ENCODE peak calls at places on chromosomes 6 and 20, in five cellular contexts. R is fibroblast of lung, L is GM23338, G is psoas muscle, J is astrocyte. A is an unnamed sample.
A peak's percentile ranks its signal among the peaks of the same experiment; 100 is the strongest.

GRCh38 chr6:7249391-7249790 is 63.6 kb downstream of the SSR1 start:
- DNase-seq in R (no peak), L (no peak), G (no peak), J (peak; percentile 22), A (no peak)

GRCh38 chr6:7311171-7311570 is 1.8 kb downstream of the SSR1 start:
- DNase-seq in R (peak; percentile 21), L (no peak), G (no peak), J (no peak), A (no peak)

GRCh38 chr6:21367148-21367547 is 226.4 kb upstream of the SOX4 start:
- DNase-seq in R (no peak), L (no peak), G (no peak), J (no peak), A (no peak)

GRCh38 chr6:16544006-16544405 is 217.3 kb downstream of the ATXN1 start:
- DNase-seq in R (peak; percentile 43), L (peak; percentile 52), G (peak; percentile 59), J (peak; percentile 36), A (no peak)

GRCh38 chr6:39225543-39225942 is 3.7 kb downstream of the KCNK5 start:
- DNase-seq in R (no peak), L (no peak), G (no peak), J (no peak), A (no peak)

GRCh38 chr6:118309337-118310093 is 238.6 kb upstream of the PLN start:
- DNase-seq in R (no peak), L (no peak), G (no peak), J (no peak), A (no peak)

GRCh38 chr20:58342104-58342945 is 32.8 kb downstream of the RAB22A start:
- DNase-seq in R (peak; percentile 19), L (no peak), G (no peak), J (peak; percentile 71), A (no peak)

GRCh38 chr6:46172176-46172575 is 1.4 kb upstream of the ENPP5 start:
- DNase-seq in R (no peak), L (no peak), G (no peak), J (no peak), A (no peak)

GRCh38 chr20:24721891-24722530 is 227.1 kb upstream of the CST7 start:
- DNase-seq in R (no peak), L (no peak), G (no peak), J (no peak), A (no peak)

GRCh38 chr20:48538058-48538825 is 289.6 kb downstream of the PREX1 start:
- DNase-seq in R (no peak), L (peak; percentile 59), G (no peak), J (peak; percentile 96), A (no peak)

GRCh38 chr6:111680013-111680712 is 74.5 kb upstream of the TRAF3IP2 start:
- DNase-seq in R (no peak), L (no peak), G (no peak), J (no peak), A (no peak)

GRCh38 chr6:111679126-111679525 is 73.4 kb upstream of the TRAF3IP2 start:
- DNase-seq in R (no peak), L (no peak), G (no peak), J (no peak), A (no peak)

GRCh38 chr6:111676383-111676782 is 70.7 kb upstream of the TRAF3IP2 start:
- DNase-seq in R (no peak), L (no peak), G (no peak), J (no peak), A (no peak)

GRCh38 chr6:111674882-111675281 is 69.2 kb upstream of the TRAF3IP2 start:
- DNase-seq in R (no peak), L (no peak), G (no peak), J (no peak), A (no peak)

GRCh38 chr6:111677186-111677990 is 71.7 kb upstream of the TRAF3IP2 start:
- DNase-seq in R (no peak), L (no peak), G (no peak), J (no peak), A (no peak)
- H3K27ac ChIP-seq in R (no peak overlapping the region), L (no peak overlapping the region), G (no peak overlapping the region), J (no peak overlapping the region), A (no peak overlapping the region)

DNA sequence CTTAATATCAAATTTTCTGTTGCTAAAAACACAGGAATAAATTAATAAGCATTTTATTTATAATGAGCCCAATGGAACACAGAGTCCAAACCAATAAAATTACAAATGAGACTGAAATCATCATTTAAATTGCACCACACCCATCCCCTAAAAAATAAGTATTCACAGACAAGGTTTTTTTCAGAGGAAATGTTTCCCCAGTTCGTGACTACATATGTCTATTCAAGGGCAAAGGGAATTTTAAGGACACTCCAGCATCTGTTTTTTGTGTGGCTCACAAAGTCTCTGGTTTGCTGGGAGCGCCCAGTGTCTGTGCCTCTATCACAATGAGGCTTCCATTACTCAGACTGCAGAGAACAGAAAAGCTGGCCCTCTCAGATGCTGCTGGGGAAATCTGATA is 16.1 kb downstream of the TBX18 start:
- DNase-seq in R (no peak), L (no peak), G (no peak), J (no peak), A (no peak)
- H3K27ac ChIP-seq in R (no peak overlapping the region), L (no peak overlapping the region), G (no peak overlapping the region), J (no peak overlapping the region), A (no peak overlapping the region)

DNA sequence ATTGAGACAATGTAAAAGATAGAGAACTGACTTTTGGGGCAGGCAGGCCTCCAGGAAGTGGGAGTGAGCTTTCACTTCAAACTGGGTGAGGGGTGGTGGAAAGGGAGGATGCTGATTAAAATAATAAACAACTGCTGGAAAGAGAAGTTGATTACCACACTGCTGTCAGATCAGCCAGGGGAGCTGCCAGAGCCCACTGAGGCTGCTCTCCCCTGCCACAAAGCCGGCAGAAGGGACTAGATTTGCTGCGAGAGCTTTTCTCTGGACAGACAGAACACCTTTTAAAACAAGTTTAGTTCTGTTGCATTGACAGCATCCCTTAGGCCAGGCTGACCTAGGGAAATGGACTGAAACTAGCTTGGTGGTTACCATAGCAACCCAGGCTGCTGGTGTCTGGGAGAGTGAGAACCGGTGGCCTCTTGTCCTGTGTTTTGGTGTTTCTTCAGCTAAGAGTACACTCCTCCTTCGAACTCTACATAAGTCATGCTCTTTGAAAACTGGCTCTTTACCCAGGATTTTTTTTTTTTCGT is 374.1 kb downstream of the UTRN start:
- DNase-seq in R (peak; percentile 87), L (peak; percentile 83), G (no peak), J (peak; percentile 35), A (peak; percentile 6)
- H3K27ac ChIP-seq in R (peak overlapping the region; percentile 27), L (peak overlapping the region; percentile 23), G (no peak overlapping the region), J (no peak overlapping the region), A (no peak overlapping the region)

GRCh38 chr6:151014404-151015150 is 149.1 kb downstream of the MTHFD1L start:
- DNase-seq in R (peak; percentile 80), L (peak; percentile 84), G (peak; percentile 74), J (no peak), A (peak; percentile 77)
- H3K27ac ChIP-seq in R (no peak overlapping the region), L (no peak overlapping the region), G (no peak overlapping the region), J (peak overlapping the region; percentile 3), A (no peak overlapping the region)

DNA sequence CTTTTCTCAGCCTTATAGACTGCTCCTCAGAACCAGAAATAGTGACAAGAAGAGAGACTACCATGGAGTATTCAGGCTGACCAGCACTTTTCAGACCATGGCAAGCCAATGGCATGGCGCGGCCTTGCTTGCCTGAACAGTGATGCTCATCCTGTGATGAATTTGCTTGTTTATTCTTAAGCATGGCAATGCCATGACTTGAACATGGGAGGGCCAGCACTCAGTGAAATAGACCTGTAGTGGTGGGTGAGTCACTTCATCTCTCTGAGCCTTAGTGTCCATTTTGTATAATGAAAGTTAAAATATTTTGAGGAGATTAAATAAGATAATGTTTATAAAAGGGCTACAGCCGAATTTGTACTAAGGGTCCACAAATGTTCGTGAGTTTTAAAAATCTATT is 79.1 kb downstream of the LRRC1 start:
- DNase-seq in R (no peak), L (no peak), G (no peak), J (no peak), A (no peak)
- H3K27ac ChIP-seq in R (no peak overlapping the region), L (no peak overlapping the region), G (no peak overlapping the region), J (no peak overlapping the region), A (no peak overlapping the region)

GRCh38 chr6:15220062-15220461 is 25.8 kb upstream of the JARID2 start:
- DNase-seq in R (no peak), L (no peak), G (no peak), J (no peak), A (no peak)
- H3K27ac ChIP-seq in R (no peak overlapping the region), L (no peak overlapping the region), G (no peak overlapping the region), J (no peak overlapping the region), A (no peak overlapping the region)

DNA sequence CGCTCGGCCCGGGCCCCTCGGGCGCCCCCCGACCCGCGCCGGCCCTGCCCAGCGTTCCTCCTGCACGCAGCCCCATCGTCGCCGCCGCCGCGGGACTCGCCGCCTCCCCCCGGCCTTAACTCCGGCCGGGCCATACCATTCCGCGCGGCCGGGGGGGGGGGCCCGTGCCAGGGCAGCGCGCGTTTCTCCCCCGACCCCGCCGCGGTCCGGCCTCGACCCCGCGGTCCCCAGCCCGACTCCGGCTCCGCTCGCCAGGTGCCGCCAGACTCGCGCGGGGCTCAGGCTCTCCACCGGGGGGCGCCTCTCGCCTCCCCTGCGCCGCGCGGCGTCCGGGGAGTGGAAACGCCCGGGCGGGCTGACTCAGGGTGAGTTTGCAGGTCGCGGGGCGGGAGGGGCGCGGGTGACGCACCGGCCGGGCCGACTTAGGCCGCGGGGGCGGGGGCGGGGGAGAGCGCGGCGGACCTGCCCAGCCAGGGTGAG is at the start of gene SRXN1:
- DNase-seq in R (peak; percentile 92), L (peak; percentile 93), G (peak; percentile 97), J (peak; percentile 86), A (peak; percentile 77)
- H3K27ac ChIP-seq in R (peak within 1 kb of the TSS; percentile 93), L (no peak within 1 kb of the TSS), G (peak within 1 kb of the TSS; percentile 89), J (peak within 1 kb of the TSS; percentile 87), A (peak within 1 kb of the TSS; percentile 53)